ENCODE peak calls at places on chromosome 3, in ten cellular contexts. U is activated T-cell treated with anti-CD3 and anti-CD28 coated beads for 1 hour; B is frontal cortex; V is stimulated activated CD8-positive, alpha-beta memory T cell treated with anti-CD3 and anti-CD28 coated beads, Interleukin-7, amount 100 ng/mL, for 4 hours; L is GM10248; Q is NCI-H1092; H is left colon; O is activated CD4-positive, alpha-beta T cell treated with anti-CD3 and anti-CD28 coated beads, Interleukin-2, amount 10 ng/mL, durations not matched to agents 7 days and 5 days; W is HEK293T; F is bronchial epithelial cell. M is an unnamed sample.

GRCh38 chr3:33152363-33153360 is 38.8 kb downstream of the CRTAP start:
- DNase-seq in U (no peak), B (no peak), V (no peak), L (no peak), Q (no peak), H (no peak), O (no peak), W (peak), F (peak), M (peak)

GRCh38 chr3:28232659-28233058 is 8.8 kb upstream of the CMC1 start:
- DNase-seq in U (no peak), B (no peak), V (no peak), L (no peak), Q (no peak), H (no peak), O (no peak), W (no peak), F (no peak), M (no peak)

GRCh38 chr3:126052196-126053058 is 31.5 kb downstream of the SLC41A3 start:
- DNase-seq in U (no peak), B (no peak), V (no peak), L (peak), Q (no peak), H (no peak), O (no peak), W (peak), F (no peak), M (no peak)

GRCh38 chr3:144294659-144295538 is 323.3 kb downstream of the DIPK2A start:
- DNase-seq in U (no peak), B (no peak), V (no peak), L (peak), Q (no peak), H (no peak), O (no peak), W (no peak), F (no peak), M (no peak)

GRCh38 chr3:168117853-168118313 is 22.2 kb upstream of the GOLIM4 start:
- DNase-seq in U (no peak), B (no peak), V (no peak), L (no peak), Q (no peak), H (no peak), O (no peak), W (no peak), F (peak), M (peak)

GRCh38 chr3:11603628-11604027 is 40.1 kb downstream of the VGLL4 start:
- DNase-seq in U (no peak), B (no peak), V (no peak), L (no peak), Q (no peak), H (no peak), O (no peak), W (no peak), F (no peak), M (peak)

GRCh38 chr3:193974591-193974990 is 161.4 kb upstream of the HES1 start:
- DNase-seq in U (no peak), B (no peak), V (no peak), L (no peak), Q (no peak), H (no peak), O (no peak), W (no peak), F (no peak), M (no peak)

GRCh38 chr3:44160818-44161217 is 80.9 kb upstream of the TOPAZ1 start:
- DNase-seq in U (no peak), B (no peak), V (no peak), L (no peak), Q (no peak), H (no peak), O (no peak), W (no peak), F (no peak), M (no peak)

GRCh38 chr3:76570436-76571057 is 469.4 kb upstream of the ROBO2 start:
- DNase-seq in U (no peak), B (no peak), V (no peak), L (peak), Q (no peak), H (no peak), O (no peak), W (peak), F (peak), M (no peak)

GRCh38 chr3:144843099-144843498 is 871.5 kb downstream of the DIPK2A start:
- DNase-seq in U (no peak), B (no peak), V (no peak), L (no peak), Q (no peak), H (no peak), O (no peak), W (no peak), F (no peak), M (no peak)

GRCh38 chr3:61924065-61924740 is 362.8 kb downstream of the PTPRG start:
- DNase-seq in U (no peak), B (no peak), V (no peak), L (no peak), Q (no peak), H (no peak), O (no peak), W (no peak), F (no peak), M (no peak)

GRCh38 chr3:50194128-50194902 is 2.9 kb downstream of the GNAT1 start:
- DNase-seq in U (peak), B (peak), V (peak), L (peak), Q (peak), H (peak), O (peak), W (peak), F (peak), M (peak)

GRCh38 chr3:135751991-135752390 is 213.5 kb upstream of the PPP2R3A start:
- DNase-seq in U (no peak), B (no peak), V (no peak), L (no peak), Q (no peak), H (no peak), O (no peak), W (no peak), F (no peak), M (no peak)

GRCh38 chr3:134487406-134487805 is 1.5 kb downstream of the CEP63 start:
- DNase-seq in U (no peak), B (no peak), V (no peak), L (peak), Q (no peak), H (no peak), O (no peak), W (no peak), F (no peak), M (peak)

GRCh38 chr3:42688487-42689420 is 3.4 kb downstream of the KLHL40 start:
- DNase-seq in U (no peak), B (no peak), V (no peak), L (no peak), Q (no peak), H (peak), O (no peak), W (no peak), F (no peak), M (no peak)

GRCh38 chr3:30551266-30551665 is 55.1 kb upstream of the TGFBR2 start:
- DNase-seq in U (no peak), B (no peak), V (no peak), L (no peak), Q (no peak), H (no peak), O (no peak), W (no peak), F (no peak), M (no peak)

GRCh38 chr3:119145500-119146167 is at the start of gene TEX55:
- DNase-seq in U (no peak), B (peak), V (no peak), L (peak), Q (peak), H (no peak), O (peak), W (peak), F (peak), M (peak)

GRCh38 chr3:71857926-71858325 is 73.0 kb upstream of the PROK2 start:
- DNase-seq in U (no peak), B (no peak), V (no peak), L (no peak), Q (no peak), H (no peak), O (no peak), W (no peak), F (no peak), M (no peak)

GRCh38 chr3:182258538-182259177 is 534.6 kb upstream of the ATP11B start:
- DNase-seq in U (no peak), B (peak), V (no peak), L (peak), Q (peak), H (no peak), O (no peak), W (peak), F (peak), M (no peak)

GRCh38 chr3:28745436-28745835 is 396.8 kb upstream of the AZI2 start:
- DNase-seq in U (no peak), B (no peak), V (no peak), L (no peak), Q (no peak), H (no peak), O (no peak), W (no peak), F (peak), M (peak)

GRCh38 chr3:111465081-111465670 is 76.8 kb upstream of the CD96 start:
- DNase-seq in U (no peak), B (no peak), V (no peak), L (no peak), Q (no peak), H (no peak), O (no peak), W (no peak), F (no peak), M (no peak)

GRCh38 chr3:136495213-136495612 is 245.1 kb downstream of the PCCB start:
- DNase-seq in U (no peak), B (no peak), V (no peak), L (no peak), Q (no peak), H (no peak), O (no peak), W (no peak), F (no peak), M (peak)

GRCh38 chr3:109275702-109276293 is 40.5 kb downstream of the DPPA2 start:
- DNase-seq in U (no peak), B (no peak), V (no peak), L (no peak), Q (no peak), H (no peak), O (peak), W (peak), F (peak), M (peak)

GRCh38 chr3:6861331-6861988 is 545 bp downstream of the GRM7 start:
- DNase-seq in U (no peak), B (no peak), V (no peak), L (peak), Q (no peak), H (no peak), O (no peak), W (no peak), F (no peak), M (no peak)

GRCh38 chr3:72245183-72245811 is 460.3 kb upstream of the PROK2 start:
- DNase-seq in U (no peak), B (no peak), V (no peak), L (no peak), Q (peak), H (no peak), O (no peak), W (no peak), F (no peak), M (no peak)

GRCh38 chr3:194256040-194256945 is 94.8 kb downstream of the CPN2 start:
- DNase-seq in U (no peak), B (no peak), V (no peak), L (no peak), Q (no peak), H (no peak), O (no peak), W (no peak), F (no peak), M (no peak)

GRCh38 chr3:11481561-11481960 is 162.2 kb downstream of the VGLL4 start:
- DNase-seq in U (no peak), B (no peak), V (no peak), L (no peak), Q (no peak), H (no peak), O (no peak), W (no peak), F (no peak), M (no peak)

GRCh38 chr3:41525288-41526064 is 326.2 kb downstream of the CTNNB1 start:
- DNase-seq in U (no peak), B (no peak), V (no peak), L (peak), Q (no peak), H (no peak), O (no peak), W (no peak), F (no peak), M (no peak)

GRCh38 chr3:119676771-119677640 is at the start of gene COX17:
- DNase-seq in U (peak), B (peak), V (peak), L (peak), Q (peak), H (peak), O (peak), W (peak), F (peak), M (peak)

GRCh38 chr3:169562988-169563774 is 100.3 kb downstream of the MECOM start:
- DNase-seq in U (no peak), B (no peak), V (no peak), L (no peak), Q (peak), H (no peak), O (no peak), W (peak), F (peak), M (no peak)

GRCh38 chr3:23877324-23877980 is 39.3 kb downstream of the NKIRAS1 start:
- DNase-seq in U (no peak), B (no peak), V (no peak), L (no peak), Q (no peak), H (no peak), O (no peak), W (no peak), F (peak), M (peak)

GRCh38 chr3:16012086-16012485 is 162.4 kb upstream of the GALNT15 start:
- DNase-seq in U (no peak), B (no peak), V (no peak), L (no peak), Q (no peak), H (no peak), O (no peak), W (no peak), F (peak), M (peak)

GRCh38 chr3:104005815-104006214 is 1360.9 kb upstream of the ALCAM start:
- DNase-seq in U (no peak), B (no peak), V (no peak), L (no peak), Q (no peak), H (no peak), O (no peak), W (no peak), F (peak), M (no peak)

GRCh38 chr3:137770066-137770805 is 6.1 kb downstream of the SOX14 start:
- DNase-seq in U (no peak), B (no peak), V (no peak), L (peak), Q (no peak), H (no peak), O (no peak), W (no peak), F (no peak), M (no peak)

GRCh38 chr3:50672656-50673055 is 2.1 kb upstream of the DOCK3 start:
- DNase-seq in U (no peak), B (no peak), V (no peak), L (no peak), Q (no peak), H (no peak), O (no peak), W (no peak), F (no peak), M (no peak)

GRCh38 chr3:52004158-52004787 is 8.6 kb upstream of the RPL29 start:
- DNase-seq in U (no peak), B (peak), V (no peak), L (no peak), Q (no peak), H (no peak), O (no peak), W (peak), F (peak), M (peak)

M was measured in EH.